ENCODE peak calls at places on chromosomes 1 and 21, in five cellular contexts. One of them, this sample, is unnamed.

GRCh38 chr1:41353744-41354143 is 7.5 kb upstream of the FOXO6 start:
- DNase-seq in MCF 10A: no peak
- DNase-seq in upper lobe of right lung: peak
- DNase-seq in tibial artery: peak
- DNase-seq in dorsolateral prefrontal cortex: no peak
- DNase-seq in this sample: no peak

GRCh38 chr1:183030053-183030452 is 6.8 kb downstream of the LAMC1 start:
- DNase-seq in tibial artery: no peak
- DNase-seq in dorsolateral prefrontal cortex: no peak
- DNase-seq in upper lobe of right lung: no peak
- DNase-seq in MCF 10A: peak
- DNase-seq in this sample: no peak

GRCh38 chr1:41888756-41889155 is 30.0 kb downstream of the HIVEP3 start:
- DNase-seq in MCF 10A: no peak
- DNase-seq in tibial artery: no peak
- DNase-seq in upper lobe of right lung: no peak
- DNase-seq in dorsolateral prefrontal cortex: no peak
- DNase-seq in this sample: no peak

GRCh38 chr1:116806245-116806644 is 52.0 kb downstream of the CD2 start:
- DNase-seq in upper lobe of right lung: no peak
- DNase-seq in MCF 10A: no peak
- DNase-seq in tibial artery: no peak
- DNase-seq in dorsolateral prefrontal cortex: no peak
- DNase-seq in this sample: no peak

GRCh38 chr1:48532976-48533375 is 61.0 kb upstream of the SPATA6 start:
- DNase-seq in MCF 10A: no peak
- DNase-seq in tibial artery: no peak
- DNase-seq in upper lobe of right lung: no peak
- DNase-seq in dorsolateral prefrontal cortex: no peak
- DNase-seq in this sample: no peak

GRCh38 chr1:65277605-65278343 is 31.6 kb upstream of the DNAJC6 start:
- DNase-seq in tibial artery: no peak
- DNase-seq in upper lobe of right lung: no peak
- DNase-seq in MCF 10A: no peak
- DNase-seq in dorsolateral prefrontal cortex: no peak
- DNase-seq in this sample: no peak

GRCh38 chr1:7373936-7374760 is 396.9 kb upstream of the VAMP3 start:
- DNase-seq in upper lobe of right lung: peak
- DNase-seq in tibial artery: peak
- DNase-seq in MCF 10A: no peak
- DNase-seq in dorsolateral prefrontal cortex: no peak
- DNase-seq in this sample: peak

GRCh38 chr1:166884040-166884642 is 8.1 kb upstream of the TADA1 start:
- DNase-seq in MCF 10A: no peak
- DNase-seq in upper lobe of right lung: peak
- DNase-seq in tibial artery: no peak
- DNase-seq in dorsolateral prefrontal cortex: peak
- DNase-seq in this sample: peak

GRCh38 chr1:48439380-48439779 is 32.6 kb downstream of the SPATA6 start:
- DNase-seq in MCF 10A: no peak
- DNase-seq in tibial artery: no peak
- DNase-seq in dorsolateral prefrontal cortex: no peak
- DNase-seq in upper lobe of right lung: no peak
- DNase-seq in this sample: no peak

GRCh38 chr1:98700228-98700627 is 38.7 kb downstream of the SNX7 start:
- DNase-seq in dorsolateral prefrontal cortex: no peak
- DNase-seq in upper lobe of right lung: no peak
- DNase-seq in MCF 10A: no peak
- DNase-seq in tibial artery: no peak
- DNase-seq in this sample: peak

GRCh38 chr1:86419277-86419903 is 4.6 kb upstream of the CLCA2 start:
- DNase-seq in upper lobe of right lung: no peak
- DNase-seq in dorsolateral prefrontal cortex: no peak
- DNase-seq in tibial artery: no peak
- DNase-seq in MCF 10A: peak
- DNase-seq in this sample: no peak

GRCh38 chr21:45727390-45727789 is 83.9 kb downstream of the PCBP3 start:
- DNase-seq in MCF 10A: no peak
- DNase-seq in tibial artery: no peak
- DNase-seq in dorsolateral prefrontal cortex: no peak
- DNase-seq in upper lobe of right lung: no peak
- DNase-seq in this sample: no peak

GRCh38 chr1:218424528-218424927 is 79.4 kb downstream of the TGFB2 start:
- DNase-seq in upper lobe of right lung: no peak
- DNase-seq in tibial artery: no peak
- DNase-seq in dorsolateral prefrontal cortex: no peak
- DNase-seq in MCF 10A: no peak
- DNase-seq in this sample: no peak

DNA sequence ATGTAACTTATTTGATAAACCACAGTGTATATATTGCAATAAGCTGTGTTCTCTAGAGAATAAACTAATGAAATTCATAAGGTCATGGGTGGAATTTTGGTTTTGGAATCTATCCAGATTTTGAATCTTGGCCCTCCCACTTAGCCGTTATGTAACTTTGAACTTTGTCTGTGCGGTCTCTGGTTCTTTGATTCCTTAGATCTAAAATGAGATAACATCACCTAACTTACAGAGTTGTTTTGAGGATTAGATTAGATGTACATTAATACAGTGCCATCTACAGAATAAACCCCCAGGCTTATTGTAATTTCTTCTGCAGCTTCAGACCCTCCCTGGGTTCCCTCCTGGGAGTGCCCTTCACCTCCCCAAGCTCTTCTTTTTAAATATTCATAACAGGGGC is 124.2 kb downstream of the ATG4C start:
- DNase-seq in tibial artery: no peak
- DNase-seq in upper lobe of right lung: no peak
- DNase-seq in dorsolateral prefrontal cortex: no peak
- DNase-seq in MCF 10A: no peak
- DNase-seq in this sample: no peak
- TF ChIP-seq CTCF in tibial artery: no peak
- TF ChIP-seq CTCF in upper lobe of right lung: no peak
- TF ChIP-seq CTCF in dorsolateral prefrontal cortex: no peak
- TF ChIP-seq CTCF in MCF 10A: no peak
- TF ChIP-seq CTCF in this sample: no peak

DNA sequence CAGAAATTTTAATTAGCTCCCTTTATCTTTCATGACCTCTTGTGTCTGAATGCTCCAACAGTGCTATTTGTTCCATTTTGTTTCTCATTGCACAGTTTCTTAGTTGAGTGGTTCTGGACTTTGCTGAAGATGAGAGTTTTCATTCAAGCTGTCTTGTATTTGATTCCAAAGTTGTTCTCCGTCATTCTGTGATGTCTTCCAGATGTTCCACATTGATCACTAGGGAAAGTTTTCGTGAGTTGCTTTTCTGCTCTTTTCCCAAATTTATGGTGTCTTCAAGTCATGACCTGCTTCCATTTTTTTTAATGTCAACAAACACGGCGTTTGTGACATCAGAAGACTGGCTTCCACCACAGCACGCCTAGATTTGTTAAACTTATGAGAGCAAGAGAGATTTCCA is 575.5 kb downstream of the MRPL39 start:
- DNase-seq in tibial artery: no peak
- DNase-seq in dorsolateral prefrontal cortex: no peak
- DNase-seq in MCF 10A: no peak
- DNase-seq in upper lobe of right lung: no peak
- DNase-seq in this sample: no peak
- TF ChIP-seq CTCF in tibial artery: no peak
- TF ChIP-seq CTCF in dorsolateral prefrontal cortex: no peak
- TF ChIP-seq CTCF in MCF 10A: no peak
- TF ChIP-seq CTCF in upper lobe of right lung: no peak
- TF ChIP-seq CTCF in this sample: no peak

DNA sequence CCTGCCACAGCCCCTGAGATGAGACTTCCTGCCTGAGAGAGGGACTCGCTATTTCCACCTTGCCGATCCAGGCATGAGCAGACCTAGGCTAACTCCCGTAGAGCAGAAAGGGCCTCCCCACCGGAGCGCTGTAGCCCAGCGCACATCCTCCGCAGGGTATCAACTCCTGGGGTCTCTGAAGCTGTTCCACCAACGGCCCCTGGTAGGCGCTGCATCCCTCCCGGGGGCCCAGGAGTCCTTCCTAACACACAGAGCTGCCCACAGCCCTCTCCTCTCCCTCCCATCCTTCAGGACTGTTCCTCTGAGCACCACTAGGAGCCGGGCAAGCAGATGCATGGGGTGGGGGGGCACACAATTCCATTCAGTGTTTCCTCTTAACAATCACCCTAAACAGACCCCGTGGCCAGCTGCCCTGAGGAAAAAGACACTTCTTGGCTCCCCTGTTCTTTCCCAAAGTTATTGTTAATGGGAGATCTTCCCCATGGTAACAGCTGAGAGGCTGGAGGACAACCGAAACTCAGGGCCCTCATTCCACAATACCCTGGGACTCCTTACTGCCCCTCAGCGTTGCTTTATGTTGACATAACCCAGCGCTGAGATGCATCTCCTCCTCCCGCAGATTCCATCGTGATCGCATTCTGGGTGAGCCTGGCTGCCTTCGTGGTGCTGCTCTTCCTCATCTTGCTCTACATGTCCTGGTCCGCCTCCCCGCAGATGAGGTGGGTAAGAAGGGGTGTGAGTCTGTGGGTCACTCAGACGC is 7.5 kb downstream of the MRAP start:
- DNase-seq in upper lobe of right lung: no peak
- DNase-seq in dorsolateral prefrontal cortex: peak
- DNase-seq in MCF 10A: no peak
- DNase-seq in tibial artery: no peak
- DNase-seq in this sample: no peak
- TF ChIP-seq CTCF in upper lobe of right lung: no peak
- TF ChIP-seq CTCF in dorsolateral prefrontal cortex: peak
- TF ChIP-seq CTCF in MCF 10A: peak
- TF ChIP-seq CTCF in tibial artery: no peak
- TF ChIP-seq CTCF in this sample: peak

DNA sequence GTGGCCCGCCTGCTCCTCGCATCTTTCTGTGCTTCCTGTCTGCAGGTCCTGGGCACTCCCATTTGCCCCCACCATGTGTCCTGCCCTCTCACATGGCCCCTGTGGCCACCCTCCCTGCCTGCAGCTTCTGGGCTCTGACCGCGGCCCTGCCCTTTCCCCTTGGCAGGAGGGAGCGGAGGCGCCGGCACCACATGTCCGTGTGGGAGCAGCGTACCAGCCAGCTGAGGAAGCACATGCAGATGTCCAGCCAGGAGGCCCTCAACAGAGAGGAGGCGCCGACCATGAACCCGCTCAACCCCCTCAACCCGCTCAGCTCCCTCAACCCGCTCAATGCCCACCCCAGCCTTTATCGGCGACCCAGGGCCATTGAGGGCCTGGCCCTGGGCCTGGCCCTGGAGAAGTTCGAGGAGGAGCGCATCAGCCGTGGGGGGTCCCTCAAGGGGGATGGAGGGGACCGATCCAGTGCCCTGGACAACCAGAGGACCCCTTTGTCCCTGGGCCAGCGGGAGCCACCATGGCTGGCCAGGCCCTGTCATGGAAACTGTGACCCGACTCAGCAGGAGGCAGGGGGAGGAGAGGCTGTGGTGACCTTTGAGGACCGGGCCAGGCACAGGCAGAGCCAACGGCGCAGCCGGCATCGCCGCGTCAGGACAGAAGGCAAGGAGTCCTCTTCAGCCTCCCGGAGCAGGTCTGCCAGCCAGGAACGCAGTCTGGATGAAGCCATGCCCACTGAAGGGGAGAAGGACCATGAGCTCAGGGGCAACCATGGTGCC is 249.1 kb downstream of the CACNA1E start:
- DNase-seq in tibial artery: no peak
- DNase-seq in MCF 10A: no peak
- DNase-seq in upper lobe of right lung: no peak
- DNase-seq in dorsolateral prefrontal cortex: no peak
- DNase-seq in this sample: no peak
- TF ChIP-seq CTCF in tibial artery: no peak
- TF ChIP-seq CTCF in MCF 10A: no peak
- TF ChIP-seq CTCF in upper lobe of right lung: no peak
- TF ChIP-seq CTCF in dorsolateral prefrontal cortex: no peak
- TF ChIP-seq CTCF in this sample: no peak

GRCh38 chr1:239757711-239758110 is 334.0 kb upstream of the FMN2 start:
- DNase-seq in upper lobe of right lung: no peak
- DNase-seq in dorsolateral prefrontal cortex: no peak
- DNase-seq in tibial artery: no peak
- DNase-seq in MCF 10A: peak
- DNase-seq in this sample: no peak

GRCh38 chr1:239755513-239755912 is 336.2 kb upstream of the FMN2 start:
- DNase-seq in tibial artery: no peak
- DNase-seq in dorsolateral prefrontal cortex: no peak
- DNase-seq in upper lobe of right lung: no peak
- DNase-seq in MCF 10A: no peak
- DNase-seq in this sample: no peak

GRCh38 chr1:239755107-239755506 is 336.6 kb upstream of the FMN2 start:
- DNase-seq in upper lobe of right lung: no peak
- DNase-seq in MCF 10A: no peak
- DNase-seq in tibial artery: no peak
- DNase-seq in dorsolateral prefrontal cortex: no peak
- DNase-seq in this sample: no peak
- TF ChIP-seq CTCF in upper lobe of right lung: no peak
- TF ChIP-seq CTCF in MCF 10A: no peak
- TF ChIP-seq CTCF in tibial artery: no peak
- TF ChIP-seq CTCF in dorsolateral prefrontal cortex: no peak
- TF ChIP-seq CTCF in this sample: no peak

This sample was measured in IMR-90.